ENCODE peak calls at places on chromosomes 12 and 14, in five cellular contexts. One of them, this sample, is unnamed.

GRCh38 chr12:129069886-129070285 is 216.6 kb downstream of the GLT1D1 start:
- DNase-seq in PC-9: no peak
- DNase-seq in A549: no peak
- DNase-seq in fibroblast of pulmonary artery: no peak
- DNase-seq in CD8-positive, alpha-beta T cell: no peak
- DNase-seq in this sample: no peak

GRCh38 chr12:26113194-26113654 is 11.6 kb downstream of the BHLHE41 start:
- DNase-seq in PC-9: no peak
- DNase-seq in A549: no peak
- DNase-seq in fibroblast of pulmonary artery: no peak
- DNase-seq in CD8-positive, alpha-beta T cell: no peak
- DNase-seq in this sample: no peak

GRCh38 chr14:47273939-47274338 is 401.5 kb downstream of the MDGA2 start:
- DNase-seq in PC-9: no peak
- DNase-seq in A549: no peak
- DNase-seq in fibroblast of pulmonary artery: no peak
- DNase-seq in CD8-positive, alpha-beta T cell: no peak
- DNase-seq in this sample: no peak

GRCh38 chr14:68042591-68043210 is 223.1 kb downstream of the RAD51B start:
- DNase-seq in PC-9: peak
- DNase-seq in A549: peak
- DNase-seq in fibroblast of pulmonary artery: no peak
- DNase-seq in CD8-positive, alpha-beta T cell: no peak
- DNase-seq in this sample: no peak

GRCh38 chr14:32565256-32565655 is 236.2 kb downstream of the AKAP6 start:
- DNase-seq in PC-9: no peak
- DNase-seq in A549: no peak
- DNase-seq in fibroblast of pulmonary artery: no peak
- DNase-seq in CD8-positive, alpha-beta T cell: no peak
- DNase-seq in this sample: no peak

GRCh38 chr12:52171950-52172512 is 19.8 kb downstream of the KRT80 start:
- DNase-seq in PC-9: peak
- DNase-seq in A549: peak
- DNase-seq in fibroblast of pulmonary artery: no peak
- DNase-seq in CD8-positive, alpha-beta T cell: peak
- DNase-seq in this sample: no peak

GRCh38 chr12:26239508-26240328 is 44.3 kb downstream of the SSPN start:
- DNase-seq in PC-9: peak
- DNase-seq in A549: peak
- DNase-seq in fibroblast of pulmonary artery: peak
- DNase-seq in CD8-positive, alpha-beta T cell: no peak
- DNase-seq in this sample: peak

GRCh38 chr12:109650808-109651207 is 62.8 kb upstream of the FAM222A start:
- DNase-seq in PC-9: no peak
- DNase-seq in A549: no peak
- DNase-seq in fibroblast of pulmonary artery: no peak
- DNase-seq in CD8-positive, alpha-beta T cell: no peak
- DNase-seq in this sample: no peak

GRCh38 chr14:31411218-31411727 is 9.1 kb downstream of the HEATR5A start:
- DNase-seq in PC-9: no peak
- DNase-seq in A549: no peak
- DNase-seq in fibroblast of pulmonary artery: peak
- DNase-seq in CD8-positive, alpha-beta T cell: no peak
- DNase-seq in this sample: no peak

GRCh38 chr14:50342211-50343080 is 30.3 kb downstream of the DMAC2L start:
- DNase-seq in PC-9: peak
- DNase-seq in A549: peak
- DNase-seq in fibroblast of pulmonary artery: peak
- DNase-seq in CD8-positive, alpha-beta T cell: peak
- DNase-seq in this sample: no peak

GRCh38 chr12:11959117-11959823 is 111.5 kb upstream of the BCL2L14 start:
- DNase-seq in PC-9: peak
- DNase-seq in A549: peak
- DNase-seq in fibroblast of pulmonary artery: no peak
- DNase-seq in CD8-positive, alpha-beta T cell: no peak
- DNase-seq in this sample: no peak

GRCh38 chr14:93956082-93956481 is 20.3 kb downstream of the ASB2 start:
- DNase-seq in PC-9: no peak
- DNase-seq in A549: no peak
- DNase-seq in fibroblast of pulmonary artery: no peak
- DNase-seq in CD8-positive, alpha-beta T cell: no peak
- DNase-seq in this sample: no peak

GRCh38 chr14:103057028-103057371 is 349 bp downstream of the CDC42BPB start:
- DNase-seq in PC-9: no peak
- DNase-seq in A549: no peak
- DNase-seq in fibroblast of pulmonary artery: peak
- DNase-seq in CD8-positive, alpha-beta T cell: no peak
- DNase-seq in this sample: no peak

GRCh38 chr14:48373993-48374392 is 698.6 kb upstream of the MDGA2 start:
- DNase-seq in PC-9: no peak
- DNase-seq in A549: no peak
- DNase-seq in fibroblast of pulmonary artery: no peak
- DNase-seq in CD8-positive, alpha-beta T cell: no peak
- DNase-seq in this sample: no peak

GRCh38 chr14:93045965-93046695 is 69.6 kb downstream of the ITPK1 start:
- DNase-seq in PC-9: peak
- DNase-seq in A549: no peak
- DNase-seq in fibroblast of pulmonary artery: peak
- DNase-seq in CD8-positive, alpha-beta T cell: no peak
- DNase-seq in this sample: no peak

GRCh38 chr12:94603434-94604068 is 46.8 kb downstream of the TMCC3 start:
- DNase-seq in PC-9: no peak
- DNase-seq in A549: peak
- DNase-seq in fibroblast of pulmonary artery: peak
- DNase-seq in CD8-positive, alpha-beta T cell: peak
- DNase-seq in this sample: no peak

GRCh38 chr12:102462803-102463499 is 17.4 kb downstream of the IGF1 start:
- DNase-seq in PC-9: no peak
- DNase-seq in A549: no peak
- DNase-seq in fibroblast of pulmonary artery: peak
- DNase-seq in CD8-positive, alpha-beta T cell: no peak
- DNase-seq in this sample: no peak

GRCh38 chr12:25001311-25001710 is 52.4 kb upstream of the BCAT1 start:
- DNase-seq in PC-9: no peak
- DNase-seq in A549: no peak
- DNase-seq in fibroblast of pulmonary artery: no peak
- DNase-seq in CD8-positive, alpha-beta T cell: no peak
- DNase-seq in this sample: no peak

GRCh38 chr14:34368115-34368970 is 93.7 kb downstream of the SPTSSA start:
- DNase-seq in PC-9: no peak
- DNase-seq in A549: peak
- DNase-seq in fibroblast of pulmonary artery: peak
- DNase-seq in CD8-positive, alpha-beta T cell: no peak
- DNase-seq in this sample: no peak

GRCh38 chr14:49982522-49982951 is 89.7 kb downstream of the ARF6 start:
- DNase-seq in PC-9: no peak
- DNase-seq in A549: peak
- DNase-seq in fibroblast of pulmonary artery: peak
- DNase-seq in CD8-positive, alpha-beta T cell: no peak
- DNase-seq in this sample: no peak

GRCh38 chr12:76123301-76124212 is 39.1 kb upstream of the NAP1L1 start:
- DNase-seq in PC-9: no peak
- DNase-seq in A549: no peak
- DNase-seq in fibroblast of pulmonary artery: peak
- DNase-seq in CD8-positive, alpha-beta T cell: no peak
- DNase-seq in this sample: no peak

GRCh38 chr12:14384783-14385638 is 19.5 kb downstream of the ATF7IP start:
- DNase-seq in PC-9: peak
- DNase-seq in A549: peak
- DNase-seq in fibroblast of pulmonary artery: peak
- DNase-seq in CD8-positive, alpha-beta T cell: peak
- DNase-seq in this sample: peak

GRCh38 chr12:113820310-113820709 is 145.8 kb downstream of the RBM19 start:
- DNase-seq in PC-9: no peak
- DNase-seq in A549: no peak
- DNase-seq in fibroblast of pulmonary artery: no peak
- DNase-seq in CD8-positive, alpha-beta T cell: no peak
- DNase-seq in this sample: no peak

GRCh38 chr14:65840118-65840751 is 427.7 kb downstream of the FUT8 start:
- DNase-seq in PC-9: no peak
- DNase-seq in A549: no peak
- DNase-seq in fibroblast of pulmonary artery: no peak
- DNase-seq in CD8-positive, alpha-beta T cell: no peak
- DNase-seq in this sample: no peak

GRCh38 chr12:76670776-76671175 is 93.1 kb upstream of the ZDHHC17 start:
- DNase-seq in PC-9: peak
- DNase-seq in A549: no peak
- DNase-seq in fibroblast of pulmonary artery: no peak
- DNase-seq in CD8-positive, alpha-beta T cell: no peak
- DNase-seq in this sample: peak

GRCh38 chr12:108939594-108939993 is 59.7 kb downstream of the DAO start:
- DNase-seq in PC-9: no peak
- DNase-seq in A549: peak
- DNase-seq in fibroblast of pulmonary artery: peak
- DNase-seq in CD8-positive, alpha-beta T cell: no peak
- DNase-seq in this sample: no peak

GRCh38 chr14:44135972-44136371 is 371.1 kb downstream of the FSCB start:
- DNase-seq in PC-9: no peak
- DNase-seq in A549: no peak
- DNase-seq in fibroblast of pulmonary artery: no peak
- DNase-seq in CD8-positive, alpha-beta T cell: no peak
- DNase-seq in this sample: no peak

GRCh38 chr12:3107071-3107583 is 29.9 kb downstream of the TSPAN9 start:
- DNase-seq in PC-9: no peak
- DNase-seq in A549: no peak
- DNase-seq in fibroblast of pulmonary artery: peak
- DNase-seq in CD8-positive, alpha-beta T cell: no peak
- DNase-seq in this sample: no peak

GRCh38 chr14:61555056-61555838 is 140.1 kb upstream of the HIF1A start:
- DNase-seq in PC-9: no peak
- DNase-seq in A549: no peak
- DNase-seq in fibroblast of pulmonary artery: no peak
- DNase-seq in CD8-positive, alpha-beta T cell: no peak
- DNase-seq in this sample: no peak

GRCh38 chr14:22980672-22981089 is 1.7 kb downstream of the AJUBA start:
- DNase-seq in PC-9: peak
- DNase-seq in A549: peak
- DNase-seq in fibroblast of pulmonary artery: peak
- DNase-seq in CD8-positive, alpha-beta T cell: no peak
- DNase-seq in this sample: no peak

GRCh38 chr12:57237952-57238853 is 8.7 kb downstream of the SHMT2 start:
- DNase-seq in PC-9: no peak
- DNase-seq in A549: no peak
- DNase-seq in fibroblast of pulmonary artery: no peak
- DNase-seq in CD8-positive, alpha-beta T cell: peak
- DNase-seq in this sample: no peak

GRCh38 chr12:57237653-57237951 is 8.1 kb downstream of the SHMT2 start:
- DNase-seq in PC-9: peak
- DNase-seq in A549: no peak
- DNase-seq in fibroblast of pulmonary artery: no peak
- DNase-seq in CD8-positive, alpha-beta T cell: no peak
- DNase-seq in this sample: no peak

GRCh38 chr12:57239587-57240068 is 10.1 kb downstream of the SHMT2 start:
- DNase-seq in PC-9: no peak
- DNase-seq in A549: no peak
- DNase-seq in fibroblast of pulmonary artery: no peak
- DNase-seq in CD8-positive, alpha-beta T cell: no peak
- DNase-seq in this sample: no peak

GRCh38 chr12:57240069-57240921 is 10.7 kb downstream of the STAC3 start:
- DNase-seq in PC-9: peak
- DNase-seq in A549: peak
- DNase-seq in fibroblast of pulmonary artery: peak
- DNase-seq in CD8-positive, alpha-beta T cell: peak
- DNase-seq in this sample: no peak

GRCh38 chr12:57238854-57239554 is 9.5 kb downstream of the SHMT2 start:
- DNase-seq in PC-9: peak
- DNase-seq in A549: peak
- DNase-seq in fibroblast of pulmonary artery: peak
- DNase-seq in CD8-positive, alpha-beta T cell: peak
- DNase-seq in this sample: no peak
- TF ChIP-seq CTCF in PC-9: peak
- TF ChIP-seq CTCF in A549: peak
- TF ChIP-seq CTCF in fibroblast of pulmonary artery: no peak
- TF ChIP-seq CTCF in CD8-positive, alpha-beta T cell: peak
- TF ChIP-seq CTCF in this sample: peak

GRCh38 chr12:106741247-106741646 is 33.2 kb upstream of the RIC8B start:
- DNase-seq in PC-9: no peak
- DNase-seq in A549: no peak
- DNase-seq in fibroblast of pulmonary artery: no peak
- DNase-seq in CD8-positive, alpha-beta T cell: no peak
- DNase-seq in this sample: no peak
- H3K4me3 ChIP-seq in PC-9: no peak
- H3K4me3 ChIP-seq in A549: no peak
- H3K4me3 ChIP-seq in fibroblast of pulmonary artery: no peak
- H3K4me3 ChIP-seq in CD8-positive, alpha-beta T cell: no peak
- H3K4me3 ChIP-seq in this sample: no peak

DNA sequence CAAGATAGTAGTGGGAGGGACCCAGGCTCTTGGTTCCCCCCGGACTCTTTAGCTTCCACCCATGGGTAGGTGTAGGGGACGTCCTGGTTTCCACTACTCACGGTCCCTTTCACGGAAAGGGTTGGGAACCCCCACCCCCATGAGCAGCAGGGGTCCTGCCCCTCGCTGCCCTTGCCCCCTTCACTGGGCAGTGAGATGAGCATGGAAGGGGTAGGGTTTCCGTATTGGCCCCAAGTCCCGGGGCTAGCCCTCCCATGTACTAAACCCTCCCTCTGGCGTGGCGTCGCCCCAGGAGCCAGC is 12.7 kb downstream of the AGAP2 start:
- DNase-seq in PC-9: no peak
- DNase-seq in A549: no peak
- DNase-seq in fibroblast of pulmonary artery: no peak
- DNase-seq in CD8-positive, alpha-beta T cell: no peak
- DNase-seq in this sample: no peak
- TF ChIP-seq CTCF in PC-9: no peak
- TF ChIP-seq CTCF in A549: no peak
- TF ChIP-seq CTCF in fibroblast of pulmonary artery: no peak
- TF ChIP-seq CTCF in CD8-positive, alpha-beta T cell: no peak
- TF ChIP-seq CTCF in this sample: no peak

GRCh38 chr12:9729082-9729481 is 3.8 kb downstream of the CLECL1 start:
- DNase-seq in PC-9: no peak
- DNase-seq in A549: no peak
- DNase-seq in fibroblast of pulmonary artery: no peak
- DNase-seq in CD8-positive, alpha-beta T cell: no peak
- DNase-seq in this sample: no peak
- H3K4me3 ChIP-seq in PC-9: no peak
- H3K4me3 ChIP-seq in A549: no peak
- H3K4me3 ChIP-seq in fibroblast of pulmonary artery: no peak
- H3K4me3 ChIP-seq in CD8-positive, alpha-beta T cell: no peak
- H3K4me3 ChIP-seq in this sample: no peak

GRCh38 chr14:73457050-73457934 is 1.1 kb downstream of the NUMB start:
- DNase-seq in PC-9: peak
- DNase-seq in A549: peak
- DNase-seq in fibroblast of pulmonary artery: no peak
- DNase-seq in CD8-positive, alpha-beta T cell: peak
- DNase-seq in this sample: no peak

GRCh38 chr14:73460691-73461127 is 2.4 kb upstream of the NUMB start:
- DNase-seq in PC-9: no peak
- DNase-seq in A549: no peak
- DNase-seq in fibroblast of pulmonary artery: peak
- DNase-seq in CD8-positive, alpha-beta T cell: no peak
- DNase-seq in this sample: no peak

GRCh38 chr14:73455294-73455693 is 3.1 kb downstream of the NUMB start:
- DNase-seq in PC-9: no peak
- DNase-seq in A549: no peak
- DNase-seq in fibroblast of pulmonary artery: no peak
- DNase-seq in CD8-positive, alpha-beta T cell: no peak
- DNase-seq in this sample: no peak

GRCh38 chr14:73457935-73458218 is 469 bp downstream of the NUMB start:
- DNase-seq in PC-9: no peak
- DNase-seq in A549: no peak
- DNase-seq in fibroblast of pulmonary artery: no peak
- DNase-seq in CD8-positive, alpha-beta T cell: no peak
- DNase-seq in this sample: no peak

GRCh38 chr14:73458219-73458976 is at the start of gene NUMB:
- DNase-seq in PC-9: peak
- DNase-seq in A549: peak
- DNase-seq in fibroblast of pulmonary artery: peak
- DNase-seq in CD8-positive, alpha-beta T cell: peak
- DNase-seq in this sample: peak
- TF ChIP-seq CTCF in PC-9: no peak
- TF ChIP-seq CTCF in A549: no peak
- TF ChIP-seq CTCF in fibroblast of pulmonary artery: no peak
- TF ChIP-seq CTCF in CD8-positive, alpha-beta T cell: no peak
- TF ChIP-seq CTCF in this sample: no peak